ENCODE peak calls at places on chromosome X, in five cellular contexts. T, E, C, K and J are unnamed samples.

GRCh38 chrX:133215747-133216146 is 2.4 kb downstream of the TFDP3 start:
- DNase-seq in T (no peak), E (no peak), C (peak), K (no peak), J (peak)

GRCh38 chrX:19628006-19628575 is 112.8 kb upstream of the MAP3K15 start:
- DNase-seq in T (no peak), E (no peak), C (no peak), K (no peak), J (peak)

GRCh38 chrX:39063037-39063436 is 261.8 kb downstream of the MID1IP1 start:
- DNase-seq in T (no peak), E (no peak), C (no peak), K (no peak), J (no peak)

GRCh38 chrX:31297881-31298280 is 226.0 kb upstream of the FTHL17 start:
- DNase-seq in T (no peak), E (no peak), C (no peak), K (no peak), J (no peak)

GRCh38 chrX:124033821-124034220 is 72.3 kb downstream of the STAG2 start:
- DNase-seq in T (no peak), E (no peak), C (no peak), K (no peak), J (no peak)

GRCh38 chrX:53089224-53089842 is 4.6 kb upstream of the KANTR start:
- DNase-seq in T (peak), E (peak), C (no peak), K (no peak), J (peak)

GRCh38 chrX:150198776-150199175 is 164.3 kb upstream of the MAMLD1 start:
- DNase-seq in T (no peak), E (no peak), C (no peak), K (no peak), J (no peak)

GRCh38 chrX:109840585-109840984 is 107.5 kb upstream of the ACSL4 start:
- DNase-seq in T (no peak), E (no peak), C (no peak), K (no peak), J (no peak)

GRCh38 chrX:153457827-153458466 is 12.1 kb upstream of the TREX2 start:
- DNase-seq in T (no peak), E (no peak), C (no peak), K (no peak), J (no peak)

GRCh38 chrX:70998402-70999027 is 67.6 kb upstream of the SLC7A3 start:
- DNase-seq in T (peak), E (no peak), C (peak), K (no peak), J (peak)

GRCh38 chrX:84320606-84321005 is 132.6 kb upstream of the RPS6KA6 start:
- DNase-seq in T (no peak), E (no peak), C (no peak), K (no peak), J (no peak)

GRCh38 chrX:70970482-70970999 is 39.6 kb upstream of the SLC7A3 start:
- DNase-seq in T (no peak), E (no peak), C (no peak), K (no peak), J (peak)

GRCh38 chrX:107673933-107674479 is 45.7 kb downstream of the PRPS1 start:
- DNase-seq in T (peak), E (no peak), C (no peak), K (no peak), J (peak)

GRCh38 chrX:106300656-106301055 is 132.6 kb downstream of the PWWP3B start:
- DNase-seq in T (no peak), E (no peak), C (no peak), K (no peak), J (no peak)

GRCh38 chrX:49175435-49175834 is 3.7 kb downstream of the PLP2 start:
- DNase-seq in T (no peak), E (no peak), C (no peak), K (no peak), J (no peak)

GRCh38 chrX:103780701-103781402 is 4.2 kb downstream of the PLP1 start:
- DNase-seq in T (no peak), E (no peak), C (peak), K (no peak), J (no peak)

GRCh38 chrX:124042042-124042441 is 80.5 kb downstream of the STAG2 start:
- DNase-seq in T (no peak), E (no peak), C (no peak), K (no peak), J (no peak)